ENCODE peak calls at places on chromosomes 1 and 21, in five cellular contexts. Z is GM23248; U is CD4-positive, alpha-beta memory T cell; W is A549; Q is K562. O is an unnamed sample.

GRCh38 chr1:30856260-30856790 is 52.2 kb downstream of the SDC3 start:
- DNase-seq in U (no peak), W (no peak), Z (peak; percentile 63), Q (no peak), O (no peak)

GRCh38 chr1:18668750-18669404 is 38.2 kb downstream of the PAX7 start:
- DNase-seq in U (no peak), Z (peak; percentile 21), Q (no peak), W (peak; percentile 93), O (no peak)

GRCh38 chr1:3911981-3912808 is 12.1 kb upstream of the C1orf174 start:
- DNase-seq in Q (no peak), U (no peak), Z (no peak), W (no peak), O (no peak)

GRCh38 chr1:47229031-47229831 is 2.8 kb downstream of the TAL1 start:
- DNase-seq in Z (no peak), W (no peak), U (no peak), Q (peak; percentile 75), O (no peak)

GRCh38 chr1:158283965-158284364 is 5.8 kb upstream of the CD1C start:
- DNase-seq in W (no peak), Q (no peak), Z (no peak), U (no peak), O (no peak)

GRCh38 chr1:113931456-113931855 is 2.3 kb downstream of the HIPK1 start:
- DNase-seq in Z (peak; percentile 80), W (no peak), U (peak; percentile 58), Q (no peak), O (no peak)

GRCh38 chr1:25033828-25034451 is 103.9 kb upstream of the RUNX3 start:
- DNase-seq in U (no peak), Z (no peak), Q (no peak), W (no peak), O (no peak)

GRCh38 chr1:89855413-89856123 is 34.7 kb downstream of the LRRC8D start:
- DNase-seq in Q (no peak), W (no peak), U (peak; percentile 65), Z (peak; percentile 82), O (no peak)

GRCh38 chr1:68232354-68233148 is at the start of gene WLS:
- DNase-seq in Q (no peak), U (no peak), Z (peak; percentile 90), W (peak; percentile 28), O (no peak)

GRCh38 chr1:192951961-192952460 is 107.1 kb downstream of the UCHL5 start:
- DNase-seq in U (no peak), Q (no peak), Z (peak; percentile 85), W (peak; percentile 49), O (no peak)

GRCh38 chr1:1946540-1946939 is 27.5 kb upstream of the TMEM52 start:
- DNase-seq in U (no peak), Z (peak; percentile 38), W (no peak), Q (no peak), O (no peak)

GRCh38 chr1:232280910-232281309 is 349.0 kb downstream of the SIPA1L2 start:
- DNase-seq in W (no peak), Z (no peak), U (no peak), Q (no peak), O (no peak)

GRCh38 chr1:53365405-53366063 is 37.7 kb upstream of the LRP8 start:
- DNase-seq in W (no peak), U (no peak), Q (no peak), Z (no peak), O (no peak)

GRCh38 chr1:229452956-229453801 is 19.3 kb upstream of the ACTA1 start:
- DNase-seq in W (peak; percentile 63), Z (peak; percentile 25), Q (no peak), U (no peak), O (no peak)

GRCh38 chr21:37908691-37909090 is 7.6 kb downstream of the KCNJ6 start:
- DNase-seq in Z (no peak), U (no peak), Q (no peak), W (no peak), O (no peak)

GRCh38 chr1:35708179-35708891 is 10.3 kb downstream of the C1orf216 start:
- DNase-seq in W (no peak), U (no peak), Z (peak; percentile 43), Q (no peak), O (peak; percentile 9)

GRCh38 chr1:205445653-205445955 is 10.2 kb downstream of the BLACAT1 start:
- DNase-seq in Z (no peak), U (no peak), W (no peak), Q (no peak), O (no peak)
- H3K4me1 ChIP-seq in Z (peaks cover 7% of the 10 kb centered on the region), U (peaks cover 19% of the 10 kb centered on the region), W (peaks cover 28% of the 10 kb centered on the region), Q (peaks cover 43% of the 10 kb centered on the region), O (peaks cover 18% of the 10 kb centered on the region)

GRCh38 chr1:165117482-165117881 is 239.0 kb downstream of the LMX1A start:
- DNase-seq in Z (no peak), W (no peak), U (no peak), Q (no peak), O (no peak)
- H3K4me3 ChIP-seq in Z (no peak overlapping the region), W (no peak overlapping the region), U (no peak overlapping the region), Q (no peak overlapping the region), O (no peak overlapping the region)

DNA sequence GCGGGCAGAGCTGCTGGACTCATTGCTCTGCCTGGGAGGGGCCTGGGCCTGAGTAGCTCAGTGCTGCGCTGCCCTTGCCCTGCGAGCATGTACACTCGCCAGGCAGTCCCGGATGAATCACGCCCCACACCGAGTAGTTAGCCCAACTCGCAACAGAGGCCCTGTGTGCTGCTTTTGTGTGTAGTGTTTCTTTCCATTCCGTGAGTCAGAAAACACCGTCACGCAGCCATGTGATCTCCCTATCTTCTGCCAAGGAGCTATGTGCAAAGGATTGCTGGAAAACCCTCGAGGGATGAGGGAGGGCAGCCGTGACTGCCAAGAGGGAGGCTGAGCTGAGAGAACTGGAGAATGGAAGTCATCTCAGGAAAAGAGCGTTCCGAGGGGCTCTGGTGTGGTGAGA is 37.3 kb downstream of the NENF start:
- DNase-seq in W (peak; percentile 78), U (no peak), Q (no peak), Z (peak; percentile 99), O (no peak)
- H3K27ac ChIP-seq in W (peak overlapping the region; percentile 65), U (no peak overlapping the region), Q (no peak overlapping the region), Z (peak overlapping the region; percentile 60), O (no peak overlapping the region)

GRCh38 chr1:23589506-23589872 is 30.2 kb upstream of the ID3 start:
- DNase-seq in U (no peak), Z (no peak), Q (no peak), W (no peak), O (no peak)
- H3K4me1 ChIP-seq in U (peaks cover 42% of the 10 kb centered on the region), Z (peaks cover 24% of the 10 kb centered on the region), Q (peaks cover 10% of the 10 kb centered on the region), W (peaks cover 97% of the 10 kb centered on the region), O (peaks cover 46% of the 10 kb centered on the region)

DNA sequence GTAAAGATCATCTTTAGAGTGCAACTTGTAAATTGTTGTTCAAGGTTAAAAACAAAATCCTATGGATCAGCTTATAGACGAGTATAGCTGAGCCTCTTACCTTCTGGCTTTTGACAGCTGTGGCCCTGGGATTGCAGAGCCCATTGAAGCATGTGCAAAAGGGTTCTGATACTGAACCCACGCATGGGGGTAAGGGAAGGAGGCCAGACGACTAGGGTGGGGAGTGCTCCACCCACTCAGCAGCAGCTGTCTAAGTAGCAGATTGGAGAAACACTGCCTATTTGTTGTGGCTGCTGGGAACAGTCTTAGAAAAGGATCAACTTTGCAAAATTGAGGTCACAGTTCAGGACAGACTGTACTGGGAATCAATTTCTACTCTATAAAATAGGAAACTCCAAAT is 16.1 kb downstream of the CD101 start:
- DNase-seq in U (no peak), Q (no peak), W (no peak), Z (no peak), O (no peak)
- H3K4me3 ChIP-seq in U (no peak overlapping the region), Q (no peak overlapping the region), W (no peak overlapping the region), Z (no peak overlapping the region), O (peak overlapping the region; percentile 3)

GRCh38 chr1:42820813-42821212 is 3.6 kb upstream of the SVBP start:
- DNase-seq in U (no peak), W (no peak), Q (no peak), Z (no peak), O (no peak)

GRCh38 chr1:42817976-42818375 is 779 bp upstream of the SVBP start:
- DNase-seq in Z (no peak), U (no peak), Q (no peak), W (no peak), O (no peak)

GRCh38 chr1:42816600-42817439 is at the start of the genes ERMAP and SVBP:
- DNase-seq in Z (peak; percentile 94), W (peak; percentile 82), U (peak; percentile 88), Q (peak; percentile 99), O (peak; percentile 93)

GRCh38 chr1:42815938-42816599 is 853 bp upstream of the ERMAP start:
- DNase-seq in Q (no peak), Z (peak; percentile 51), W (no peak), U (peak; percentile 39), O (no peak)

DNA sequence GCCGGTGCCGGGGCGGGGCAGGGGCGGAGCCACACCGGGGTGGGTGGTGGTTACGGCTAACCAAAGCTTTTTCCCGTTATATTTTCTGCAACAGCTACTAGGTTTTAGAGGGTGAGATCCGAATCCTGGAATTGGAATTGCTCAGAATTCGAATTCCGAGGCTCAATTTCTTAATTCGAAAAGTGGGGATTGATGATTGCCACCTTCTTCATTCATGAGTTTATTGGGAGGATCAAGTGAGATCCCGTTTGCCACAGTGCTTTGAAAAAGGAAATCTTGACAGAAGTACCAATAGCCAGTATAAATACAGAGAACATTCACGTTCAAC is 207 bp upstream of the SVBP start:
- DNase-seq in Q (no peak), Z (no peak), U (no peak), W (no peak), O (no peak)
- H3K27ac ChIP-seq in Q (peak overlapping the region; percentile 99), Z (peak overlapping the region; percentile 96), U (peak overlapping the region; percentile 87), W (peak overlapping the region; percentile 98), O (peak overlapping the region; percentile 86)

DNA sequence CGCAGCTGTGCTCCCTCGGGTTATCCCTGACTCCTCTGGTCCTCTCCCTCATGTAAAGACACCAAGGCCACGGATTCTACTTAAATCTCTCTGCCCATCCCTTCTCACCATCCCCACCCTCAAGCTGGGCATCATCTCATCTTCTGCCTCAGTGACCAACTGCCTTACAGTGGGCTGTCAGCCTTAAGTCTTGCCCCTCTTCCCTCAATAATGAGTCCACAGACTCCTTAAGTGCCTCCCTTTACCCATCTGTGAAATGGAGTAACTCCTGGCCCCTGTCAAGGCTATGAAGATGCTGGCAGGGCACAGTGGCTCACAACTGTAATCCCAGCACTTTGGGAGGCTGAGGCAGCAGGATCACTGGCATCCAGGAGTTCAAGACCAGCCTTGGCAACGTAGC is 12.1 kb downstream of the SH3BGRL3 start:
- DNase-seq in Q (no peak), Z (no peak), U (no peak), W (no peak), O (no peak)
- H3K4me1 ChIP-seq in Q (peaks cover 56% of the 10 kb centered on the region), Z (no peaks in the 10 kb centered on the region), U (peaks cover 63% of the 10 kb centered on the region), W (no peaks in the 10 kb centered on the region), O (peaks cover 60% of the 10 kb centered on the region)